ENCODE peak calls at places on chromosomes 2 and 18, in seven cellular contexts. D, W, E, Z, U, V and G are unnamed samples.

GRCh38 chr2:4753721-4754120 is 938.5 kb upstream of the SOX11 start:
- DNase-seq in D (no peak), W (no peak), E (no peak), Z (no peak), U (no peak), V (no peak), G (no peak)

GRCh38 chr2:226427538-226428307 is 371.9 kb downstream of the IRS1 start:
- DNase-seq in D (no peak), W (no peak), E (no peak), Z (no peak), U (peak; percentile 17), V (no peak), G (peak; percentile 12)

GRCh38 chr2:150480971-150481830 is 6.3 kb downstream of the RND3 start:
- DNase-seq in D (no peak), W (peak; percentile 28), E (no peak), Z (no peak), U (no peak), V (no peak), G (no peak)

GRCh38 chr18:78670778-78671405 is 308.7 kb upstream of the SALL3 start:
- DNase-seq in D (no peak), W (no peak), E (no peak), Z (no peak), U (no peak), V (no peak), G (no peak)

GRCh38 chr2:216181953-216182352 is 72.8 kb downstream of the XRCC5 start:
- DNase-seq in D (no peak), W (no peak), E (no peak), Z (no peak), U (no peak), V (no peak), G (no peak)

GRCh38 chr2:232458051-232458660 is 2.2 kb downstream of the ALPI start:
- DNase-seq in D (peak; percentile 13), W (no peak), E (no peak), Z (no peak), U (no peak), V (no peak), G (no peak)

GRCh38 chr18:12645751-12646203 is 12.1 kb downstream of the SPIRE1 start:
- DNase-seq in D (no peak), W (peak; percentile 54), E (peak; percentile 20), Z (no peak), U (no peak), V (no peak), G (no peak)

GRCh38 chr2:215358312-215358845 is 46.5 kb downstream of the ATIC start:
- DNase-seq in D (no peak), W (no peak), E (no peak), Z (no peak), U (no peak), V (no peak), G (no peak)

GRCh38 chr2:161104054-161104553 is 56.1 kb upstream of the TANK start:
- DNase-seq in D (no peak), W (no peak), E (no peak), Z (no peak), U (no peak), V (no peak), G (no peak)

GRCh38 chr2:181374741-181375675 is 82.2 kb upstream of the ITGA4 start:
- DNase-seq in D (no peak), W (no peak), E (no peak), Z (no peak), U (no peak), V (no peak), G (no peak)

GRCh38 chr18:9898792-9899549 is 13.2 kb downstream of the TXNDC2 start:
- DNase-seq in D (no peak), W (peak; percentile 15), E (no peak), Z (no peak), U (no peak), V (no peak), G (peak; percentile 63)

GRCh38 chr2:158926478-158926948 is 41.9 kb upstream of the TANC1 start:
- DNase-seq in D (no peak), W (peak; percentile 59), E (no peak), Z (no peak), U (no peak), V (no peak), G (peak; percentile 22)

GRCh38 chr2:155310589-155310988 is 612.1 kb downstream of the KCNJ3 start:
- DNase-seq in D (no peak), W (peak; percentile 33), E (no peak), Z (no peak), U (peak; percentile 3), V (no peak), G (peak; percentile 18)

GRCh38 chr2:233848276-233848675 is 6.1 kb downstream of the HJURP start:
- DNase-seq in D (no peak), W (no peak), E (no peak), Z (no peak), U (no peak), V (no peak), G (no peak)

GRCh38 chr2:238239552-238239871 is 326 bp downstream of the HES6 start:
- DNase-seq in D (no peak), W (no peak), E (no peak), Z (peak; percentile 30), U (no peak), V (peak; percentile 29), G (peak; percentile 18)

GRCh38 chr2:32864761-32865160 is 82.0 kb upstream of the LTBP1 start:
- DNase-seq in D (no peak), W (no peak), E (no peak), Z (no peak), U (no peak), V (no peak), G (no peak)

GRCh38 chr18:46155652-46156051 is 51.5 kb downstream of the HAUS1 start:
- DNase-seq in D (no peak), W (no peak), E (no peak), Z (peak; percentile 16), U (no peak), V (no peak), G (peak; percentile 45)

GRCh38 chr2:10835052-10835970 is 22.7 kb upstream of the PDIA6 start:
- DNase-seq in D (peak; percentile 92), W (peak; percentile 39), E (peak; percentile 28), Z (peak; percentile 61), U (peak; percentile 81), V (peak; percentile 88), G (peak; percentile 74)

GRCh38 chr2:55986700-55987440 is 63.3 kb upstream of the EFEMP1 start:
- DNase-seq in D (no peak), W (peak; percentile 71), E (no peak), Z (no peak), U (no peak), V (no peak), G (no peak)

GRCh38 chr2:201298462-201298861 is 38.1 kb downstream of the CASP8 start:
- DNase-seq in D (no peak), W (no peak), E (no peak), Z (no peak), U (no peak), V (no peak), G (no peak)

GRCh38 chr18:9885170-9886004 is at the start of gene TXNDC2:
- DNase-seq in D (no peak), W (no peak), E (no peak), Z (no peak), U (no peak), V (no peak), G (no peak)

GRCh38 chr2:60483400-60483799 is 70.1 kb downstream of the BCL11A start:
- DNase-seq in D (peak; percentile 18), W (no peak), E (no peak), Z (no peak), U (no peak), V (no peak), G (no peak)

GRCh38 chr2:240503375-240503774 is 54.4 kb downstream of the ANKMY1 start:
- DNase-seq in D (peak; percentile 10), W (no peak), E (no peak), Z (no peak), U (no peak), V (no peak), G (no peak)

GRCh38 chr18:64017870-64018269 is 48.0 kb downstream of the SERPINB8 start:
- DNase-seq in D (no peak), W (peak; percentile 39), E (no peak), Z (no peak), U (peak; percentile 10), V (no peak), G (peak; percentile 14)

GRCh38 chr18:40810371-40810770 is 1144.7 kb upstream of the PIK3C3 start:
- DNase-seq in D (no peak), W (no peak), E (no peak), Z (no peak), U (no peak), V (no peak), G (no peak)

GRCh38 chr2:157418215-157418614 is 25.7 kb downstream of the CYTIP start:
- DNase-seq in D (no peak), W (no peak), E (no peak), Z (no peak), U (no peak), V (no peak), G (peak; percentile 56)

GRCh38 chr2:157415632-157416101 is 28.2 kb downstream of the CYTIP start:
- DNase-seq in D (no peak), W (no peak), E (no peak), Z (no peak), U (no peak), V (no peak), G (no peak)

GRCh38 chr2:157414050-157414449 is 29.8 kb downstream of the CYTIP start:
- DNase-seq in D (no peak), W (no peak), E (no peak), Z (no peak), U (no peak), V (no peak), G (no peak)

GRCh38 chr2:157411624-157412336 is 32.1 kb downstream of the CYTIP start:
- DNase-seq in D (no peak), W (no peak), E (no peak), Z (no peak), U (no peak), V (no peak), G (no peak)

GRCh38 chr2:157413342-157414035 is 30.4 kb downstream of the CYTIP start:
- DNase-seq in D (no peak), W (no peak), E (no peak), Z (peak; percentile 22), U (no peak), V (no peak), G (peak; percentile 71)
- H3K4me1 ChIP-seq in D (no peaks in the 10 kb centered on the region), W (no peaks in the 10 kb centered on the region), E (no peaks in the 10 kb centered on the region), Z (peaks cover 75% of the 10 kb centered on the region), U (no peaks in the 10 kb centered on the region), V (peaks cover 3% of the 10 kb centered on the region), G (no peaks in the 10 kb centered on the region)

GRCh38 chr2:144496067-144496466 is 23.9 kb downstream of the ZEB2 start:
- DNase-seq in D (no peak), W (peak; percentile 8), E (no peak), Z (no peak), U (no peak), V (no peak), G (no peak)
- H3K4me1 ChIP-seq in D (no peaks in the 10 kb centered on the region), W (no peaks in the 10 kb centered on the region), E (peaks cover 16% of the 10 kb centered on the region), Z (no peaks in the 10 kb centered on the region), U (no peaks in the 10 kb centered on the region), V (no peaks in the 10 kb centered on the region), G (no peaks in the 10 kb centered on the region)

GRCh38 chr18:24027156-24027555 is 12.6 kb downstream of the TTC39C start:
- DNase-seq in D (no peak), W (no peak), E (peak; percentile 69), Z (no peak), U (no peak), V (peak; percentile 38), G (no peak)
- H3K4me1 ChIP-seq in D (peaks cover 4% of the 10 kb centered on the region), W (no peaks in the 10 kb centered on the region), E (peaks cover 2% of the 10 kb centered on the region), Z (peaks cover 47% of the 10 kb centered on the region), U (peaks cover 16% of the 10 kb centered on the region), V (peaks cover 9% of the 10 kb centered on the region), G (no peaks in the 10 kb centered on the region)

DNA sequence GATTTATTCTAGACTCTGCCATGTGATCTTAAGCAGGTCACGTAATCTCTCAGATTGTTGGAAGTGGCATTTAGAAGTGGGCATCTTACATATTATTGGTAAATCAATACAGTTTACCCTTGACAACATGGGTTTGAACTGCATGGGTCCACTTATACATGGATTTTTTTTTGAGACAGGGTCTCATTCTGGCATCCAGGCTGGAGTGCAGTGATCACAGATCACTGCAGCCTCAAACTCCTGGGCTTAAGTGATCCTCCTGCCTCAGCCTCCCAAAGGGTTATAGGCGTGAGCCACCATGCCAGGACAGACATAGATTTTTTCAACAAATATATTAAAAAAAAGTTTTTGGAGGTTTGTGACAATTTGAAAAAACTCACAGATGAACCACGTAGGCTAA is 144.7 kb downstream of the OTX1 start:
- DNase-seq in D (no peak), W (no peak), E (no peak), Z (no peak), U (no peak), V (no peak), G (no peak)
- H3K4me1 ChIP-seq in D (no peaks in the 10 kb centered on the region), W (no peaks in the 10 kb centered on the region), E (no peaks in the 10 kb centered on the region), Z (no peaks in the 10 kb centered on the region), U (peaks cover 12% of the 10 kb centered on the region), V (no peaks in the 10 kb centered on the region), G (no peaks in the 10 kb centered on the region)